ENCODE peak calls at places on chromosomes 16 and 17, in nine cellular contexts. U is adrenal gland, E is lung, G is neural progenitor cell, I is suprapubic skin, J is cardiac muscle cell, P is BE2C, N is left ventricle myocardium inferior, Q is Panc1. M is an unnamed sample. For H3K9me3 and H3K27me3, the result is how much of the 10 kb centered on the place peaks cover.

GRCh38 chr17:43532581-43532980 is 13.6 kb downstream of the ETV4 start:
- DNase-seq in J (no peak), I (no peak), P (no peak), Q (no peak), U (no peak), G (no peak), E (no peak), N (no peak), M (no peak)

GRCh38 chr16:31439519-31439918 is 3.1 kb downstream of the ZNF843 start:
- DNase-seq in E (no peak), N (no peak), I (no peak), J (no peak), Q (no peak), G (no peak), U (no peak), P (no peak), M (no peak)

GRCh38 chr16:81831722-81832126 is 52.6 kb downstream of the PLCG2 start:
- DNase-seq in J (no peak), P (no peak), E (peak), G (no peak), U (peak), N (peak), Q (no peak), I (no peak), M (no peak)

GRCh38 chr17:58626905-58627304 is 64.9 kb downstream of the TEX14 start:
- DNase-seq in I (no peak), P (no peak), G (no peak), J (no peak), N (no peak), U (no peak), E (no peak), Q (no peak), M (no peak)

GRCh38 chr16:74045539-74045938 is 251.1 kb upstream of the PSMD7 start:
- DNase-seq in E (no peak), G (no peak), P (no peak), J (no peak), U (no peak), I (no peak), N (no peak), Q (no peak), M (no peak)

GRCh38 chr17:2750721-2751120 is 1.3 kb upstream of the CCDC92B start:
- DNase-seq in N (no peak), E (no peak), J (no peak), U (no peak), G (no peak), I (no peak), Q (no peak), P (no peak), M (no peak)

GRCh38 chr17:34235389-34236028 is 19.6 kb upstream of the CCL2 start:
- DNase-seq in J (peak), E (no peak), P (no peak), G (peak), U (peak), N (peak), Q (no peak), I (no peak), M (peak)

GRCh38 chr16:47504599-47504998 is 43.5 kb downstream of the PHKB start:
- DNase-seq in J (no peak), U (peak), G (no peak), Q (no peak), P (no peak), I (no peak), E (no peak), N (no peak), M (no peak)

GRCh38 chr17:77011173-77012011 is 129.4 kb upstream of the SEC14L1 start:
- DNase-seq in Q (peak), J (peak), U (peak), N (no peak), I (no peak), E (no peak), G (peak), P (peak), M (no peak)

GRCh38 chr16:695355-696089 is 5.3 kb upstream of the WDR24 start:
- DNase-seq in U (peak), Q (no peak), P (no peak), N (no peak), G (peak), J (peak), E (no peak), I (no peak), M (no peak)

GRCh38 chr17:75034236-75034908 is 12.4 kb downstream of the ATP5PD start:
- DNase-seq in I (peak), U (peak), E (peak), J (peak), Q (peak), N (peak), P (peak), G (peak), M (peak)

GRCh38 chr16:89707695-89708094 is 6.2 kb upstream of the SPATA2L start:
- DNase-seq in I (no peak), U (no peak), P (no peak), E (no peak), N (no peak), G (no peak), Q (no peak), J (no peak), M (no peak)

GRCh38 chr17:31321971-31322370 is 549 bp upstream of the EVI2A start:
- DNase-seq in U (no peak), J (no peak), G (no peak), E (no peak), I (no peak), N (no peak), Q (no peak), P (no peak), M (no peak)

GRCh38 chr17:67506966-67507365 is 129.9 kb downstream of the PITPNC1 start:
- DNase-seq in N (no peak), I (no peak), U (peak), E (no peak), P (no peak), G (no peak), J (no peak), Q (no peak), M (no peak)

GRCh38 chr17:2054740-2055493 is at the start of gene HIC1:
- DNase-seq in Q (no peak), N (peak), G (peak), E (peak), J (peak), I (peak), P (peak), U (peak), M (peak)

GRCh38 chr17:41060052-41060604 is at the start of gene KRTAP2-3:
- DNase-seq in U (no peak), I (no peak), G (no peak), Q (peak), N (no peak), E (no peak), J (no peak), P (no peak), M (no peak)

GRCh38 chr17:49596613-49597244 is 21.1 kb downstream of the NXPH3 start:
- DNase-seq in E (no peak), G (no peak), P (no peak), U (no peak), I (no peak), J (no peak), Q (no peak), N (no peak), M (no peak)

GRCh38 chr17:4442582-4442981 is 8.8 kb downstream of the SPNS3 start:
- DNase-seq in G (no peak), Q (no peak), E (no peak), I (no peak), U (no peak), N (no peak), P (no peak), J (no peak), M (no peak)

GRCh38 chr17:48322060-48322459 is 108.0 kb downstream of the SKAP1 start:
- DNase-seq in P (no peak), U (no peak), Q (no peak), G (no peak), E (no peak), J (no peak), I (no peak), N (no peak), M (no peak)

GRCh38 chr16:66270333-66270927 is 96.1 kb upstream of the CDH5 start:
- DNase-seq in N (peak), Q (no peak), J (peak), G (peak), E (peak), P (peak), U (peak), I (no peak), M (peak)

GRCh38 chr16:87043273-87044030 is 273.7 kb downstream of the C16orf95 start:
- DNase-seq in N (no peak), Q (no peak), I (no peak), J (no peak), U (no peak), G (no peak), P (no peak), E (no peak), M (no peak)

GRCh38 chr16:57051696-57052228 is 40.6 kb upstream of the CPNE2 start:
- DNase-seq in P (no peak), U (no peak), N (no peak), J (no peak), G (no peak), I (no peak), E (no peak), Q (no peak), M (no peak)

GRCh38 chr17:68290955-68291835 is at the start of the genes ARSG and SLC16A6:
- DNase-seq in J (peak), P (peak), U (no peak), E (peak), G (peak), I (no peak), Q (no peak), N (peak), M (peak)

GRCh38 chr17:34981538-34982241 is 1.4 kb downstream of the LIG3 start:
- DNase-seq in Q (no peak), I (no peak), E (no peak), N (no peak), G (peak), J (peak), U (no peak), P (no peak), M (no peak)

GRCh38 chr16:17304814-17305169 is 166.0 kb downstream of the XYLT1 start:
- DNase-seq in J (no peak), N (no peak), E (no peak), P (no peak), Q (no peak), G (no peak), I (no peak), U (peak), M (no peak)

GRCh38 chr16:11994187-11995119 is 17.9 kb downstream of the SNX29 start:
- DNase-seq in J (no peak), P (no peak), N (no peak), I (no peak), Q (no peak), G (peak), E (no peak), U (peak), M (no peak)

GRCh38 chr17:44623070-44623725 is 33.1 kb upstream of the MEIOC start:
- DNase-seq in I (no peak), Q (no peak), P (no peak), J (no peak), G (no peak), E (no peak), U (no peak), N (no peak), M (no peak)

GRCh38 chr16:3220839-3221238 is 14.1 kb downstream of the ZNF200 start:
- DNase-seq in U (no peak), G (no peak), I (no peak), Q (no peak), J (no peak), P (no peak), N (no peak), E (no peak), M (no peak)
- H3K9me3 ChIP-seq in U (under half), G (under half), I (half or more), Q (under half), J (under half), P (under half), N (half or more), E (under half), M (under half)

GRCh38 chr17:42284566-42284965 is 3.7 kb upstream of the STAT5A start:
- DNase-seq in N (no peak), G (no peak), J (no peak), U (peak), Q (no peak), P (no peak), E (no peak), I (peak), M (peak)
- H3K27me3 ChIP-seq in N (under half), G (under half), J (under half), U (under half), Q (under half), P (under half), E (under half), I (under half), M (under half)

GRCh38 chr16:3377917-3378316 is 22.2 kb downstream of the OR2C1 start:
- DNase-seq in P (no peak), U (no peak), N (no peak), I (no peak), Q (no peak), E (no peak), J (no peak), G (no peak), M (no peak)

GRCh38 chr16:3388325-3388724 is 12.5 kb downstream of the ZSCAN32 start:
- DNase-seq in U (no peak), P (no peak), G (no peak), I (no peak), E (no peak), N (no peak), J (no peak), Q (no peak), M (no peak)

GRCh38 chr16:3383045-3383448 is 17.8 kb downstream of the ZSCAN32 start:
- DNase-seq in P (no peak), J (no peak), Q (no peak), I (no peak), E (no peak), G (no peak), U (no peak), N (no peak), M (no peak)
- H3K9me3 ChIP-seq in P (under half), J (under half), Q (half or more), I (half or more), E (half or more), G (under half), U (half or more), N (under half), M (half or more)

GRCh38 chr17:78514521-78514920 is 62.7 kb downstream of the DNAH17 start:
- DNase-seq in J (no peak), U (no peak), E (no peak), N (no peak), G (no peak), P (no peak), I (no peak), Q (no peak), M (no peak)

GRCh38 chr17:78506454-78507309 is 70.5 kb downstream of the DNAH17 start:
- DNase-seq in J (no peak), I (no peak), N (no peak), G (no peak), U (no peak), P (no peak), Q (no peak), E (no peak), M (no peak)

GRCh38 chr17:78512976-78513375 is 64.2 kb downstream of the DNAH17 start:
- DNase-seq in Q (no peak), G (no peak), N (no peak), J (no peak), E (no peak), U (no peak), P (no peak), I (no peak), M (no peak)

GRCh38 chr17:78507526-78507925 is 69.7 kb downstream of the DNAH17 start:
- DNase-seq in U (no peak), Q (no peak), I (no peak), E (no peak), N (no peak), P (no peak), J (no peak), G (no peak), M (no peak)

DNA sequence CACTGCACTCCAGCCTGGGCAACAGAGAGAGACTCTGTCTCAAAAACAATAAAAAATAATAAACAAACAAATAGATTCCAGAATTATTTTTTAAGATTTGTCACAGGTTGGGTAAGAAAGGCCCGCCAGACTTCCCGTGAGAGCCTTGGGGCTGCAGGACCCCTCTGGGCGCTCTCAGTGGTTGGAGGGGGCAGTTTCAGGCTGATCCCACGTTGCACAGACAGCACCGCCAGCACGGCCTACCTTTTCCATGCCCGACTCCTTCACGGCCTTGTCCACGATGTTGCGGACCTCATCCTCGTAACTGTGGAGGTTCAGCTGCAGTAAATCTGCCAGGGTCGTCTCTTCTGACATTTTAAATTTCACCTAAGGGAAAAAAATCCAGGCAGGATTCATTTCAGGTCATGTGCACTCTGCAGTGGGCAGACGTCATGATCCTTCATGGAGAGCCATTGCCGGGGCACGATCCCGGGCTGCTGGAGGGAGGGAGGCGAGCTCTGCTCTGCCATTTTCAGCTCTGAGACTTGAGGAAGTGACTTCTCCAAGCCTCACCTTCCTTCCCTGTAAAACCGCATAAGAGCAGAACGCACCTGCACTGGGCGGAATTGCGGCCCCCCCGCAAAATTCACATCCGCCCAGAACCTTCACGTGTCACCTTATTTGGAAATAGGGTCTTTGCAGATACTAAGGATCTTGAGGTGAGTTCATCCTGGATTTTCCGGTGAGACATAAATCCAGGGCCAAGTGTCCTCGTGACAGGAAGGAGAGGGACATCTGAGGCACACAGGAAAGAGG is 66.9 kb downstream of the DNAH17 start:
- DNase-seq in P (no peak), Q (no peak), E (no peak), J (no peak), G (no peak), U (no peak), I (no peak), N (no peak), M (no peak)
- H3K27me3 ChIP-seq in P (under half), Q (under half), E (under half), J (under half), G (under half), U (under half), I (under half), N (under half), M (under half)

GRCh38 chr16:35365675-35366074 is 1906.3 kb downstream of the TP53TG3F start:
- DNase-seq in P (no peak), U (no peak), J (no peak), E (no peak), I (no peak), N (no peak), G (no peak), Q (no peak), M (no peak)

GRCh38 chr16:35370617-35371016 is 1911.2 kb downstream of the TP53TG3F start:
- DNase-seq in E (no peak), J (no peak), N (no peak), G (no peak), P (no peak), Q (no peak), U (no peak), I (no peak), M (no peak)
- H3K9me3 ChIP-seq in E (under half), J (under half), N (under half), G (under half), P (under half), Q (under half), U (under half), I (under half), M (under half)

GRCh38 chr17:80430446-80431245 is 15.7 kb downstream of the ENDOV start:
- DNase-seq in E (no peak), N (no peak), P (no peak), J (no peak), G (no peak), I (no peak), U (no peak), Q (no peak), M (no peak)

GRCh38 chr17:80428796-80429195 is 13.8 kb downstream of the ENDOV start:
- DNase-seq in G (no peak), Q (no peak), U (no peak), N (no peak), E (no peak), J (no peak), P (no peak), I (no peak), M (no peak)

GRCh38 chr17:80431246-80432195 is 16.6 kb downstream of the ENDOV start:
- DNase-seq in E (no peak), Q (no peak), G (no peak), J (no peak), N (no peak), I (no peak), U (no peak), P (no peak), M (no peak)

GRCh38 chr17:80428363-80428762 is 13.4 kb downstream of the ENDOV start:
- DNase-seq in N (no peak), J (no peak), U (no peak), I (no peak), E (no peak), Q (no peak), P (no peak), G (no peak), M (no peak)

DNA sequence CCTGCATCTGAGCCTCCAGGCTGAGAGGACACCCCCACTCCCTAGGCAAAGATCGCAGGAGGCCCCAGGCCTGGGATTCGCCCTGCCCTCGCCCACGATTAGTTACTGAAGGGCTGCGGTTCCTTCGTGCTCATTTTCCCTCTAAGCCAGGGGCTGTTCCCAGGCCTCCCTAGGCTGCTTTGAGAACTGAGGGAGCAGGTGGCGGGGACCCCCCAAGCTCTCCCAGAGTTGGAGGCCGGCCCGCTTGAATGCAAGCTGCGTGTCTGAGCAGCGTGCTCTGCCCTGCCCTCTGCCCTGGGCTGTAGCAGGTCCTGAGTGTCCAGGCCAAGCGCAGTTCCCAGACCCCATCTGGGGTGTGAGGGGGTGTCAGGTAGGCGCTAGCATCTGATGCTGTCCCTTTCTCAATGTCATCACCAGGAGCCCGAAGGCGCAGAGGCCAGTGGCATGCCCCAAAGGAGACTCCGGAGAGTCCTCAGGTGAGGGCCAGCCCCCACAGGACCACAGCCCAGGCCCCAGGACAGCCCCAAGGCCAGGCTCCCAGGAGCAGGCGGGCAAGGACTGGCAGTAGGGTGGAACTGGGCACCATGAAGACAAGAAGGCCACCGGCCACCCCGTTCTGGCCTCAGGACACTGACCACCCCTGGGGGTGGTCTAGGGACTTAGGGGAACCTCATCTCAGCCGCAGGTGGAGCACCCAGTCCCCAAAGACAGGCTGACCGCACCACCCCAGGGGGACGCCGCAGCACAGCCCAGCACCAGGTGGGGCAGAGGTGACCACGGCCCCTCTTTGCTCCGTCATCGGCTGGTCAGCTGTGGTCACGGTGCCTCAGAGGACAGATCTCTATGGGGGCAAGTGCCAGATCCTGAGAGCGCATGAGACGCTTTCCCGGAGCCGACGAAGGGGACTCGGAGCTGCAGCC is 14.6 kb downstream of the ENDOV start:
- DNase-seq in J (no peak), G (no peak), U (no peak), N (no peak), I (no peak), P (no peak), Q (no peak), E (no peak), M (no peak)
- H3K27me3 ChIP-seq in J (under half), G (under half), U (under half), N (under half), I (under half), P (under half), Q (under half), E (under half), M (under half)

GRCh38 chr17:20197527-20197926 is 188.4 kb downstream of the SPECC1 start:
- DNase-seq in E (no peak), G (no peak), N (no peak), P (no peak), J (no peak), U (no peak), I (no peak), Q (no peak), M (no peak)
- H3K9me3 ChIP-seq in E (under half), G (under half), N (under half), P (under half), J (under half), U (under half), I (under half), Q (under half), M (under half)

DNA sequence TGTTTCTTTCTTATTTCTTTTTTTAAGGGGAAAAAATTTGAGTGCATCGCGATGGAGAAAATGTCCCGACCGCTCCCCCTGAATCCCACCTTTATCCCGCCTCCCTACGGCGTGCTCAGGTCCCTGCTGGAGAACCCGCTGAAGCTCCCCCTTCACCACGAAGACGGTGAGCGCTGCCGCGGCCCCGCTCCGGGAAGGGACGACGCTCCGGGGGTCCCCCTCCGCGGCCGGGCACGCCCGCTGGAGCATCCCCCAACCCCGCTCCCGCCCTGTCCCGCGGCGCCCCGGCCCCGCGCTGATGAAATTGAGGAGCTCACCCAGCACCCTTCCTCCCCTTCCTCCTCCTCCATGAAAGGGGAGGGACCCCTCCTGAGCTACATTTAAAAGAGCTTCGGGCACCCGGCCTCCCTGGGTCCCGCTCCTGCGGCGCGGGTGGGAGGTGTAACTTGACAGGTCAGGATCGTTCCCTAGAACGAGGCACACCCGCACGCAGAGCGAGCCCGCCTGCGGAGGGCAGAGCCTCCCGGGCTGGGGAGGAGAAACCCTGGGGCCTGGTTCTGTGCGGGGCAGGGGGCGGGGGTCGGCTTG is 768 bp downstream of the HLF start:
- DNase-seq in P (peak), E (no peak), G (peak), J (no peak), Q (no peak), N (no peak), I (no peak), U (peak), M (peak)
- H3K27me3 ChIP-seq in P (under half), E (under half), G (half or more), J (half or more), Q (half or more), N (under half), I (under half), U (under half), M (under half)